ENCODE peak calls at places on chromosomes 2 and 18, in nine cellular contexts. One of them, this sample, is unnamed.

GRCh38 chr2:100292022-100292580 is 30.2 kb downstream of the LONRF2 start:
- DNase-seq in activated CD4-positive, alpha-beta T cell treated with anti-CD3 and anti-CD28 coated beads, Interleukin-2, amount 10 ng/mL, durations not matched to agents 7 days and 5 days: peak
- DNase-seq in NCI-H2029 treated with DMSO at 0.1 percent for 48 hours: peak
- DNase-seq in activated naive CD8-positive, alpha-beta T cell treated with anti-CD3 and anti-CD28 coated beads, Interleukin-2, amount 50 U/mL, for 16 hours: no peak
- DNase-seq in choroid plexus epithelial cell: peak
- DNase-seq in CD4-positive, alpha-beta T cell: no peak
- DNase-seq in GM13976: no peak
- DNase-seq in C1 segment of cervical spinal cord: no peak
- DNase-seq in mesendoderm: peak
- DNase-seq in this sample: peak

GRCh38 chr2:88757025-88757424 is 65.6 kb downstream of the RPIA start:
- DNase-seq in activated CD4-positive, alpha-beta T cell treated with anti-CD3 and anti-CD28 coated beads, Interleukin-2, amount 10 ng/mL, durations not matched to agents 7 days and 5 days: no peak
- DNase-seq in NCI-H2029 treated with DMSO at 0.1 percent for 48 hours: no peak
- DNase-seq in activated naive CD8-positive, alpha-beta T cell treated with anti-CD3 and anti-CD28 coated beads, Interleukin-2, amount 50 U/mL, for 16 hours: no peak
- DNase-seq in choroid plexus epithelial cell: no peak
- DNase-seq in CD4-positive, alpha-beta T cell: no peak
- DNase-seq in GM13976: no peak
- DNase-seq in C1 segment of cervical spinal cord: no peak
- DNase-seq in mesendoderm: no peak
- DNase-seq in this sample: no peak

GRCh38 chr18:68498185-68498584 is 216.7 kb downstream of the TMX3 start:
- DNase-seq in activated CD4-positive, alpha-beta T cell treated with anti-CD3 and anti-CD28 coated beads, Interleukin-2, amount 10 ng/mL, durations not matched to agents 7 days and 5 days: no peak
- DNase-seq in NCI-H2029 treated with DMSO at 0.1 percent for 48 hours: no peak
- DNase-seq in activated naive CD8-positive, alpha-beta T cell treated with anti-CD3 and anti-CD28 coated beads, Interleukin-2, amount 50 U/mL, for 16 hours: no peak
- DNase-seq in choroid plexus epithelial cell: no peak
- DNase-seq in CD4-positive, alpha-beta T cell: no peak
- DNase-seq in GM13976: no peak
- DNase-seq in C1 segment of cervical spinal cord: no peak
- DNase-seq in mesendoderm: peak
- DNase-seq in this sample: no peak

GRCh38 chr2:210558708-210559107 is 2.3 kb downstream of the CPS1 start:
- DNase-seq in activated CD4-positive, alpha-beta T cell treated with anti-CD3 and anti-CD28 coated beads, Interleukin-2, amount 10 ng/mL, durations not matched to agents 7 days and 5 days: no peak
- DNase-seq in NCI-H2029 treated with DMSO at 0.1 percent for 48 hours: no peak
- DNase-seq in activated naive CD8-positive, alpha-beta T cell treated with anti-CD3 and anti-CD28 coated beads, Interleukin-2, amount 50 U/mL, for 16 hours: no peak
- DNase-seq in choroid plexus epithelial cell: peak
- DNase-seq in CD4-positive, alpha-beta T cell: no peak
- DNase-seq in GM13976: no peak
- DNase-seq in C1 segment of cervical spinal cord: no peak
- DNase-seq in mesendoderm: no peak
- DNase-seq in this sample: no peak

GRCh38 chr18:65725421-65726050 is 25.3 kb upstream of the CDH7 start:
- DNase-seq in activated CD4-positive, alpha-beta T cell treated with anti-CD3 and anti-CD28 coated beads, Interleukin-2, amount 10 ng/mL, durations not matched to agents 7 days and 5 days: no peak
- DNase-seq in NCI-H2029 treated with DMSO at 0.1 percent for 48 hours: no peak
- DNase-seq in activated naive CD8-positive, alpha-beta T cell treated with anti-CD3 and anti-CD28 coated beads, Interleukin-2, amount 50 U/mL, for 16 hours: no peak
- DNase-seq in choroid plexus epithelial cell: peak
- DNase-seq in CD4-positive, alpha-beta T cell: no peak
- DNase-seq in GM13976: peak
- DNase-seq in C1 segment of cervical spinal cord: no peak
- DNase-seq in mesendoderm: peak
- DNase-seq in this sample: no peak

GRCh38 chr18:78717766-78718150 is 261.9 kb upstream of the SALL3 start:
- DNase-seq in activated CD4-positive, alpha-beta T cell treated with anti-CD3 and anti-CD28 coated beads, Interleukin-2, amount 10 ng/mL, durations not matched to agents 7 days and 5 days: no peak
- DNase-seq in NCI-H2029 treated with DMSO at 0.1 percent for 48 hours: no peak
- DNase-seq in activated naive CD8-positive, alpha-beta T cell treated with anti-CD3 and anti-CD28 coated beads, Interleukin-2, amount 50 U/mL, for 16 hours: no peak
- DNase-seq in choroid plexus epithelial cell: no peak
- DNase-seq in CD4-positive, alpha-beta T cell: no peak
- DNase-seq in GM13976: no peak
- DNase-seq in C1 segment of cervical spinal cord: no peak
- DNase-seq in mesendoderm: no peak
- DNase-seq in this sample: no peak

GRCh38 chr2:203763425-203764272 is 57.2 kb downstream of the CD28 start:
- DNase-seq in activated CD4-positive, alpha-beta T cell treated with anti-CD3 and anti-CD28 coated beads, Interleukin-2, amount 10 ng/mL, durations not matched to agents 7 days and 5 days: peak
- DNase-seq in NCI-H2029 treated with DMSO at 0.1 percent for 48 hours: no peak
- DNase-seq in activated naive CD8-positive, alpha-beta T cell treated with anti-CD3 and anti-CD28 coated beads, Interleukin-2, amount 50 U/mL, for 16 hours: peak
- DNase-seq in choroid plexus epithelial cell: no peak
- DNase-seq in CD4-positive, alpha-beta T cell: peak
- DNase-seq in GM13976: peak
- DNase-seq in C1 segment of cervical spinal cord: no peak
- DNase-seq in mesendoderm: no peak
- DNase-seq in this sample: no peak

GRCh38 chr18:850960-851359 is 38.9 kb upstream of the YES1 start:
- DNase-seq in activated CD4-positive, alpha-beta T cell treated with anti-CD3 and anti-CD28 coated beads, Interleukin-2, amount 10 ng/mL, durations not matched to agents 7 days and 5 days: no peak
- DNase-seq in NCI-H2029 treated with DMSO at 0.1 percent for 48 hours: no peak
- DNase-seq in activated naive CD8-positive, alpha-beta T cell treated with anti-CD3 and anti-CD28 coated beads, Interleukin-2, amount 50 U/mL, for 16 hours: no peak
- DNase-seq in choroid plexus epithelial cell: no peak
- DNase-seq in CD4-positive, alpha-beta T cell: no peak
- DNase-seq in GM13976: no peak
- DNase-seq in C1 segment of cervical spinal cord: no peak
- DNase-seq in mesendoderm: no peak
- DNase-seq in this sample: no peak

GRCh38 chr2:216082805-216083204 is 1.1 kb downstream of the TMEM169 start:
- DNase-seq in activated CD4-positive, alpha-beta T cell treated with anti-CD3 and anti-CD28 coated beads, Interleukin-2, amount 10 ng/mL, durations not matched to agents 7 days and 5 days: no peak
- DNase-seq in NCI-H2029 treated with DMSO at 0.1 percent for 48 hours: no peak
- DNase-seq in activated naive CD8-positive, alpha-beta T cell treated with anti-CD3 and anti-CD28 coated beads, Interleukin-2, amount 50 U/mL, for 16 hours: no peak
- DNase-seq in choroid plexus epithelial cell: no peak
- DNase-seq in CD4-positive, alpha-beta T cell: no peak
- DNase-seq in GM13976: peak
- DNase-seq in C1 segment of cervical spinal cord: peak
- DNase-seq in mesendoderm: peak
- DNase-seq in this sample: no peak

GRCh38 chr2:241063093-241063551 is 39.0 kb downstream of the MTERF4 start:
- DNase-seq in activated CD4-positive, alpha-beta T cell treated with anti-CD3 and anti-CD28 coated beads, Interleukin-2, amount 10 ng/mL, durations not matched to agents 7 days and 5 days: no peak
- DNase-seq in NCI-H2029 treated with DMSO at 0.1 percent for 48 hours: no peak
- DNase-seq in activated naive CD8-positive, alpha-beta T cell treated with anti-CD3 and anti-CD28 coated beads, Interleukin-2, amount 50 U/mL, for 16 hours: no peak
- DNase-seq in choroid plexus epithelial cell: no peak
- DNase-seq in CD4-positive, alpha-beta T cell: no peak
- DNase-seq in GM13976: peak
- DNase-seq in C1 segment of cervical spinal cord: no peak
- DNase-seq in mesendoderm: no peak
- DNase-seq in this sample: no peak

GRCh38 chr2:143581989-143582719 is 452.9 kb downstream of the ARHGAP15 start:
- DNase-seq in activated CD4-positive, alpha-beta T cell treated with anti-CD3 and anti-CD28 coated beads, Interleukin-2, amount 10 ng/mL, durations not matched to agents 7 days and 5 days: no peak
- DNase-seq in NCI-H2029 treated with DMSO at 0.1 percent for 48 hours: no peak
- DNase-seq in activated naive CD8-positive, alpha-beta T cell treated with anti-CD3 and anti-CD28 coated beads, Interleukin-2, amount 50 U/mL, for 16 hours: no peak
- DNase-seq in choroid plexus epithelial cell: peak
- DNase-seq in CD4-positive, alpha-beta T cell: no peak
- DNase-seq in GM13976: no peak
- DNase-seq in C1 segment of cervical spinal cord: no peak
- DNase-seq in mesendoderm: peak
- DNase-seq in this sample: no peak

GRCh38 chr18:79695856-79696850 is 16.6 kb downstream of the CTDP1 start:
- DNase-seq in activated CD4-positive, alpha-beta T cell treated with anti-CD3 and anti-CD28 coated beads, Interleukin-2, amount 10 ng/mL, durations not matched to agents 7 days and 5 days: no peak
- DNase-seq in NCI-H2029 treated with DMSO at 0.1 percent for 48 hours: no peak
- DNase-seq in activated naive CD8-positive, alpha-beta T cell treated with anti-CD3 and anti-CD28 coated beads, Interleukin-2, amount 50 U/mL, for 16 hours: no peak
- DNase-seq in choroid plexus epithelial cell: no peak
- DNase-seq in CD4-positive, alpha-beta T cell: no peak
- DNase-seq in GM13976: no peak
- DNase-seq in C1 segment of cervical spinal cord: no peak
- DNase-seq in mesendoderm: no peak
- DNase-seq in this sample: no peak

GRCh38 chr2:238117199-238118154 is 17.3 kb downstream of the ESPNL start:
- DNase-seq in activated CD4-positive, alpha-beta T cell treated with anti-CD3 and anti-CD28 coated beads, Interleukin-2, amount 10 ng/mL, durations not matched to agents 7 days and 5 days: no peak
- DNase-seq in NCI-H2029 treated with DMSO at 0.1 percent for 48 hours: no peak
- DNase-seq in activated naive CD8-positive, alpha-beta T cell treated with anti-CD3 and anti-CD28 coated beads, Interleukin-2, amount 50 U/mL, for 16 hours: no peak
- DNase-seq in choroid plexus epithelial cell: no peak
- DNase-seq in CD4-positive, alpha-beta T cell: no peak
- DNase-seq in GM13976: no peak
- DNase-seq in C1 segment of cervical spinal cord: no peak
- DNase-seq in mesendoderm: no peak
- DNase-seq in this sample: no peak

GRCh38 chr2:41932241-41933034 is 115.4 kb upstream of the PKDCC start:
- DNase-seq in activated CD4-positive, alpha-beta T cell treated with anti-CD3 and anti-CD28 coated beads, Interleukin-2, amount 10 ng/mL, durations not matched to agents 7 days and 5 days: no peak
- DNase-seq in NCI-H2029 treated with DMSO at 0.1 percent for 48 hours: no peak
- DNase-seq in activated naive CD8-positive, alpha-beta T cell treated with anti-CD3 and anti-CD28 coated beads, Interleukin-2, amount 50 U/mL, for 16 hours: no peak
- DNase-seq in choroid plexus epithelial cell: peak
- DNase-seq in CD4-positive, alpha-beta T cell: no peak
- DNase-seq in GM13976: no peak
- DNase-seq in C1 segment of cervical spinal cord: no peak
- DNase-seq in mesendoderm: no peak
- DNase-seq in this sample: peak

GRCh38 chr2:31051213-31052185 is 86.7 kb downstream of the GALNT14 start:
- DNase-seq in activated CD4-positive, alpha-beta T cell treated with anti-CD3 and anti-CD28 coated beads, Interleukin-2, amount 10 ng/mL, durations not matched to agents 7 days and 5 days: no peak
- DNase-seq in NCI-H2029 treated with DMSO at 0.1 percent for 48 hours: no peak
- DNase-seq in activated naive CD8-positive, alpha-beta T cell treated with anti-CD3 and anti-CD28 coated beads, Interleukin-2, amount 50 U/mL, for 16 hours: no peak
- DNase-seq in choroid plexus epithelial cell: no peak
- DNase-seq in CD4-positive, alpha-beta T cell: no peak
- DNase-seq in GM13976: no peak
- DNase-seq in C1 segment of cervical spinal cord: no peak
- DNase-seq in mesendoderm: no peak
- DNase-seq in this sample: no peak

GRCh38 chr2:149645391-149645790 is 57.8 kb upstream of the MMADHC start:
- DNase-seq in activated CD4-positive, alpha-beta T cell treated with anti-CD3 and anti-CD28 coated beads, Interleukin-2, amount 10 ng/mL, durations not matched to agents 7 days and 5 days: no peak
- DNase-seq in NCI-H2029 treated with DMSO at 0.1 percent for 48 hours: no peak
- DNase-seq in activated naive CD8-positive, alpha-beta T cell treated with anti-CD3 and anti-CD28 coated beads, Interleukin-2, amount 50 U/mL, for 16 hours: no peak
- DNase-seq in choroid plexus epithelial cell: peak
- DNase-seq in CD4-positive, alpha-beta T cell: no peak
- DNase-seq in GM13976: no peak
- DNase-seq in C1 segment of cervical spinal cord: no peak
- DNase-seq in mesendoderm: no peak
- DNase-seq in this sample: no peak

GRCh38 chr2:188245230-188245629 is 46.4 kb upstream of the GULP1 start:
- DNase-seq in activated CD4-positive, alpha-beta T cell treated with anti-CD3 and anti-CD28 coated beads, Interleukin-2, amount 10 ng/mL, durations not matched to agents 7 days and 5 days: no peak
- DNase-seq in NCI-H2029 treated with DMSO at 0.1 percent for 48 hours: no peak
- DNase-seq in activated naive CD8-positive, alpha-beta T cell treated with anti-CD3 and anti-CD28 coated beads, Interleukin-2, amount 50 U/mL, for 16 hours: no peak
- DNase-seq in choroid plexus epithelial cell: no peak
- DNase-seq in CD4-positive, alpha-beta T cell: no peak
- DNase-seq in GM13976: no peak
- DNase-seq in C1 segment of cervical spinal cord: no peak
- DNase-seq in mesendoderm: no peak
- DNase-seq in this sample: no peak

GRCh38 chr18:61388010-61388409 is 54.8 kb downstream of the CDH20 start:
- DNase-seq in activated CD4-positive, alpha-beta T cell treated with anti-CD3 and anti-CD28 coated beads, Interleukin-2, amount 10 ng/mL, durations not matched to agents 7 days and 5 days: no peak
- DNase-seq in NCI-H2029 treated with DMSO at 0.1 percent for 48 hours: no peak
- DNase-seq in activated naive CD8-positive, alpha-beta T cell treated with anti-CD3 and anti-CD28 coated beads, Interleukin-2, amount 50 U/mL, for 16 hours: no peak
- DNase-seq in choroid plexus epithelial cell: peak
- DNase-seq in CD4-positive, alpha-beta T cell: no peak
- DNase-seq in GM13976: no peak
- DNase-seq in C1 segment of cervical spinal cord: no peak
- DNase-seq in mesendoderm: no peak
- DNase-seq in this sample: no peak

GRCh38 chr2:37683926-37684780 is 12.7 kb upstream of the CDC42EP3 start:
- DNase-seq in activated CD4-positive, alpha-beta T cell treated with anti-CD3 and anti-CD28 coated beads, Interleukin-2, amount 10 ng/mL, durations not matched to agents 7 days and 5 days: peak
- DNase-seq in NCI-H2029 treated with DMSO at 0.1 percent for 48 hours: no peak
- DNase-seq in activated naive CD8-positive, alpha-beta T cell treated with anti-CD3 and anti-CD28 coated beads, Interleukin-2, amount 50 U/mL, for 16 hours: no peak
- DNase-seq in choroid plexus epithelial cell: no peak
- DNase-seq in CD4-positive, alpha-beta T cell: no peak
- DNase-seq in GM13976: no peak
- DNase-seq in C1 segment of cervical spinal cord: no peak
- DNase-seq in mesendoderm: no peak
- DNase-seq in this sample: no peak

GRCh38 chr2:225072444-225072843 is 30.2 kb upstream of the DOCK10 start:
- DNase-seq in activated CD4-positive, alpha-beta T cell treated with anti-CD3 and anti-CD28 coated beads, Interleukin-2, amount 10 ng/mL, durations not matched to agents 7 days and 5 days: no peak
- DNase-seq in NCI-H2029 treated with DMSO at 0.1 percent for 48 hours: no peak
- DNase-seq in activated naive CD8-positive, alpha-beta T cell treated with anti-CD3 and anti-CD28 coated beads, Interleukin-2, amount 50 U/mL, for 16 hours: no peak
- DNase-seq in choroid plexus epithelial cell: no peak
- DNase-seq in CD4-positive, alpha-beta T cell: no peak
- DNase-seq in GM13976: no peak
- DNase-seq in C1 segment of cervical spinal cord: no peak
- DNase-seq in mesendoderm: no peak
- DNase-seq in this sample: no peak

GRCh38 chr2:130813722-130814121 is 23.0 kb upstream of the ARHGEF4 start:
- DNase-seq in activated CD4-positive, alpha-beta T cell treated with anti-CD3 and anti-CD28 coated beads, Interleukin-2, amount 10 ng/mL, durations not matched to agents 7 days and 5 days: no peak
- DNase-seq in NCI-H2029 treated with DMSO at 0.1 percent for 48 hours: no peak
- DNase-seq in activated naive CD8-positive, alpha-beta T cell treated with anti-CD3 and anti-CD28 coated beads, Interleukin-2, amount 50 U/mL, for 16 hours: no peak
- DNase-seq in choroid plexus epithelial cell: no peak
- DNase-seq in CD4-positive, alpha-beta T cell: no peak
- DNase-seq in GM13976: no peak
- DNase-seq in C1 segment of cervical spinal cord: no peak
- DNase-seq in mesendoderm: no peak
- DNase-seq in this sample: no peak

GRCh38 chr18:69943021-69943420 is 4.7 kb downstream of the CD226 start:
- DNase-seq in activated CD4-positive, alpha-beta T cell treated with anti-CD3 and anti-CD28 coated beads, Interleukin-2, amount 10 ng/mL, durations not matched to agents 7 days and 5 days: no peak
- DNase-seq in NCI-H2029 treated with DMSO at 0.1 percent for 48 hours: no peak
- DNase-seq in activated naive CD8-positive, alpha-beta T cell treated with anti-CD3 and anti-CD28 coated beads, Interleukin-2, amount 50 U/mL, for 16 hours: no peak
- DNase-seq in choroid plexus epithelial cell: peak
- DNase-seq in CD4-positive, alpha-beta T cell: no peak
- DNase-seq in GM13976: no peak
- DNase-seq in C1 segment of cervical spinal cord: no peak
- DNase-seq in mesendoderm: no peak
- DNase-seq in this sample: no peak

GRCh38 chr2:58720770-58721697 is 479.9 kb upstream of the FANCL start:
- DNase-seq in activated CD4-positive, alpha-beta T cell treated with anti-CD3 and anti-CD28 coated beads, Interleukin-2, amount 10 ng/mL, durations not matched to agents 7 days and 5 days: no peak
- DNase-seq in NCI-H2029 treated with DMSO at 0.1 percent for 48 hours: no peak
- DNase-seq in activated naive CD8-positive, alpha-beta T cell treated with anti-CD3 and anti-CD28 coated beads, Interleukin-2, amount 50 U/mL, for 16 hours: no peak
- DNase-seq in choroid plexus epithelial cell: no peak
- DNase-seq in CD4-positive, alpha-beta T cell: no peak
- DNase-seq in GM13976: no peak
- DNase-seq in C1 segment of cervical spinal cord: no peak
- DNase-seq in mesendoderm: no peak
- DNase-seq in this sample: no peak

GRCh38 chr2:113156278-113157107 is 17.3 kb upstream of the PSD4 start:
- DNase-seq in activated CD4-positive, alpha-beta T cell treated with anti-CD3 and anti-CD28 coated beads, Interleukin-2, amount 10 ng/mL, durations not matched to agents 7 days and 5 days: no peak
- DNase-seq in NCI-H2029 treated with DMSO at 0.1 percent for 48 hours: peak
- DNase-seq in activated naive CD8-positive, alpha-beta T cell treated with anti-CD3 and anti-CD28 coated beads, Interleukin-2, amount 50 U/mL, for 16 hours: no peak
- DNase-seq in choroid plexus epithelial cell: peak
- DNase-seq in CD4-positive, alpha-beta T cell: no peak
- DNase-seq in GM13976: no peak
- DNase-seq in C1 segment of cervical spinal cord: no peak
- DNase-seq in mesendoderm: peak
- DNase-seq in this sample: no peak